ENCODE peak calls at places on chromosomes 12 and 14, in nine cellular contexts. One of them, this sample, is unnamed.

GRCh38 chr14:100417466-100417865 is 94.3 kb downstream of the SLC25A47 start:
- DNase-seq in GM12892: no peak
- DNase-seq in activated T-helper 1 cell treated with Interleukin-2 at 50 U/mL for 16 hours: no peak
- DNase-seq in left colon: peak
- DNase-seq in GM13976: no peak
- DNase-seq in activated naive CD8-positive, alpha-beta T cell treated with anti-CD3 and anti-CD28 coated beads, Interleukin-2, amount 50 U/mL, for 24 hours: no peak
- DNase-seq in activated naive CD4-positive, alpha-beta T cell treated with Interleukin-2 at 50 U/mL for 16 hours: no peak
- DNase-seq in heart left ventricle: no peak
- DNase-seq in HS-27A: peak
- DNase-seq in this sample: no peak

GRCh38 chr12:34126239-34126641 is 103.9 kb downstream of the ALG10 start:
- DNase-seq in GM12892: no peak
- DNase-seq in GM13976: no peak
- DNase-seq in HS-27A: no peak
- DNase-seq in heart left ventricle: no peak
- DNase-seq in activated naive CD4-positive, alpha-beta T cell treated with Interleukin-2 at 50 U/mL for 16 hours: no peak
- DNase-seq in activated naive CD8-positive, alpha-beta T cell treated with anti-CD3 and anti-CD28 coated beads, Interleukin-2, amount 50 U/mL, for 24 hours: no peak
- DNase-seq in activated T-helper 1 cell treated with Interleukin-2 at 50 U/mL for 16 hours: no peak
- DNase-seq in left colon: no peak
- DNase-seq in this sample: no peak

GRCh38 chr12:49674318-49674985 is 32.8 kb downstream of the FMNL3 start:
- DNase-seq in activated naive CD4-positive, alpha-beta T cell treated with Interleukin-2 at 50 U/mL for 16 hours: no peak
- DNase-seq in GM12892: no peak
- DNase-seq in GM13976: no peak
- DNase-seq in activated T-helper 1 cell treated with Interleukin-2 at 50 U/mL for 16 hours: no peak
- DNase-seq in activated naive CD8-positive, alpha-beta T cell treated with anti-CD3 and anti-CD28 coated beads, Interleukin-2, amount 50 U/mL, for 24 hours: no peak
- DNase-seq in left colon: no peak
- DNase-seq in heart left ventricle: peak
- DNase-seq in HS-27A: no peak
- DNase-seq in this sample: no peak

GRCh38 chr12:12533238-12533829 is 29.3 kb downstream of the DUSP16 start:
- DNase-seq in activated naive CD4-positive, alpha-beta T cell treated with Interleukin-2 at 50 U/mL for 16 hours: no peak
- DNase-seq in HS-27A: no peak
- DNase-seq in left colon: peak
- DNase-seq in GM13976: no peak
- DNase-seq in heart left ventricle: peak
- DNase-seq in GM12892: no peak
- DNase-seq in activated naive CD8-positive, alpha-beta T cell treated with anti-CD3 and anti-CD28 coated beads, Interleukin-2, amount 50 U/mL, for 24 hours: no peak
- DNase-seq in activated T-helper 1 cell treated with Interleukin-2 at 50 U/mL for 16 hours: no peak
- DNase-seq in this sample: no peak

GRCh38 chr12:77387214-77387613 is 321.8 kb upstream of the E2F7 start:
- DNase-seq in left colon: no peak
- DNase-seq in activated naive CD8-positive, alpha-beta T cell treated with anti-CD3 and anti-CD28 coated beads, Interleukin-2, amount 50 U/mL, for 24 hours: no peak
- DNase-seq in activated T-helper 1 cell treated with Interleukin-2 at 50 U/mL for 16 hours: no peak
- DNase-seq in activated naive CD4-positive, alpha-beta T cell treated with Interleukin-2 at 50 U/mL for 16 hours: no peak
- DNase-seq in GM13976: no peak
- DNase-seq in heart left ventricle: no peak
- DNase-seq in HS-27A: no peak
- DNase-seq in GM12892: no peak
- DNase-seq in this sample: no peak

GRCh38 chr14:76574416-76574815 is 186.9 kb upstream of the VASH1 start:
- DNase-seq in GM12892: no peak
- DNase-seq in activated T-helper 1 cell treated with Interleukin-2 at 50 U/mL for 16 hours: no peak
- DNase-seq in GM13976: no peak
- DNase-seq in activated naive CD4-positive, alpha-beta T cell treated with Interleukin-2 at 50 U/mL for 16 hours: no peak
- DNase-seq in activated naive CD8-positive, alpha-beta T cell treated with anti-CD3 and anti-CD28 coated beads, Interleukin-2, amount 50 U/mL, for 24 hours: no peak
- DNase-seq in heart left ventricle: no peak
- DNase-seq in HS-27A: no peak
- DNase-seq in left colon: no peak
- DNase-seq in this sample: no peak

GRCh38 chr14:75182820-75183219 is 6.4 kb upstream of the TMED10 start:
- DNase-seq in activated T-helper 1 cell treated with Interleukin-2 at 50 U/mL for 16 hours: no peak
- DNase-seq in GM12892: no peak
- DNase-seq in HS-27A: no peak
- DNase-seq in heart left ventricle: no peak
- DNase-seq in left colon: no peak
- DNase-seq in activated naive CD8-positive, alpha-beta T cell treated with anti-CD3 and anti-CD28 coated beads, Interleukin-2, amount 50 U/mL, for 24 hours: no peak
- DNase-seq in activated naive CD4-positive, alpha-beta T cell treated with Interleukin-2 at 50 U/mL for 16 hours: no peak
- DNase-seq in GM13976: no peak
- DNase-seq in this sample: no peak

GRCh38 chr14:78220273-78220672 is 50.1 kb downstream of the NRXN3 start:
- DNase-seq in GM13976: no peak
- DNase-seq in activated naive CD8-positive, alpha-beta T cell treated with anti-CD3 and anti-CD28 coated beads, Interleukin-2, amount 50 U/mL, for 24 hours: no peak
- DNase-seq in GM12892: no peak
- DNase-seq in HS-27A: no peak
- DNase-seq in heart left ventricle: no peak
- DNase-seq in activated naive CD4-positive, alpha-beta T cell treated with Interleukin-2 at 50 U/mL for 16 hours: no peak
- DNase-seq in activated T-helper 1 cell treated with Interleukin-2 at 50 U/mL for 16 hours: no peak
- DNase-seq in left colon: no peak
- DNase-seq in this sample: no peak

GRCh38 chr12:20122274-20122673 is 246.1 kb upstream of the PDE3A start:
- DNase-seq in GM12892: no peak
- DNase-seq in activated T-helper 1 cell treated with Interleukin-2 at 50 U/mL for 16 hours: no peak
- DNase-seq in HS-27A: no peak
- DNase-seq in activated naive CD8-positive, alpha-beta T cell treated with anti-CD3 and anti-CD28 coated beads, Interleukin-2, amount 50 U/mL, for 24 hours: no peak
- DNase-seq in heart left ventricle: no peak
- DNase-seq in activated naive CD4-positive, alpha-beta T cell treated with Interleukin-2 at 50 U/mL for 16 hours: no peak
- DNase-seq in GM13976: no peak
- DNase-seq in left colon: no peak
- DNase-seq in this sample: no peak

GRCh38 chr12:113384778-113385177 is 18.9 kb downstream of the SDS start:
- DNase-seq in activated naive CD8-positive, alpha-beta T cell treated with anti-CD3 and anti-CD28 coated beads, Interleukin-2, amount 50 U/mL, for 24 hours: no peak
- DNase-seq in left colon: no peak
- DNase-seq in GM13976: peak
- DNase-seq in HS-27A: no peak
- DNase-seq in activated naive CD4-positive, alpha-beta T cell treated with Interleukin-2 at 50 U/mL for 16 hours: no peak
- DNase-seq in activated T-helper 1 cell treated with Interleukin-2 at 50 U/mL for 16 hours: no peak
- DNase-seq in GM12892: no peak
- DNase-seq in heart left ventricle: no peak
- DNase-seq in this sample: no peak

GRCh38 chr12:77032406-77032805 is 33.0 kb downstream of the E2F7 start:
- DNase-seq in activated T-helper 1 cell treated with Interleukin-2 at 50 U/mL for 16 hours: no peak
- DNase-seq in GM13976: no peak
- DNase-seq in GM12892: no peak
- DNase-seq in activated naive CD8-positive, alpha-beta T cell treated with anti-CD3 and anti-CD28 coated beads, Interleukin-2, amount 50 U/mL, for 24 hours: no peak
- DNase-seq in left colon: no peak
- DNase-seq in HS-27A: no peak
- DNase-seq in activated naive CD4-positive, alpha-beta T cell treated with Interleukin-2 at 50 U/mL for 16 hours: no peak
- DNase-seq in heart left ventricle: no peak
- DNase-seq in this sample: no peak

GRCh38 chr12:124588689-124589318 is 21.4 kb upstream of the NCOR2 start:
- DNase-seq in GM12892: no peak
- DNase-seq in heart left ventricle: peak
- DNase-seq in HS-27A: no peak
- DNase-seq in left colon: no peak
- DNase-seq in GM13976: no peak
- DNase-seq in activated naive CD8-positive, alpha-beta T cell treated with anti-CD3 and anti-CD28 coated beads, Interleukin-2, amount 50 U/mL, for 24 hours: peak
- DNase-seq in activated T-helper 1 cell treated with Interleukin-2 at 50 U/mL for 16 hours: peak
- DNase-seq in activated naive CD4-positive, alpha-beta T cell treated with Interleukin-2 at 50 U/mL for 16 hours: peak
- DNase-seq in this sample: no peak

GRCh38 chr14:61965030-61965745 is 203.0 kb downstream of the SNAPC1 start:
- DNase-seq in GM13976: no peak
- DNase-seq in activated naive CD8-positive, alpha-beta T cell treated with anti-CD3 and anti-CD28 coated beads, Interleukin-2, amount 50 U/mL, for 24 hours: no peak
- DNase-seq in HS-27A: peak
- DNase-seq in left colon: no peak
- DNase-seq in GM12892: no peak
- DNase-seq in heart left ventricle: no peak
- DNase-seq in activated naive CD4-positive, alpha-beta T cell treated with Interleukin-2 at 50 U/mL for 16 hours: no peak
- DNase-seq in activated T-helper 1 cell treated with Interleukin-2 at 50 U/mL for 16 hours: no peak
- DNase-seq in this sample: no peak

GRCh38 chr14:20855652-20856291 is 35.4 kb upstream of the RNASE3 start:
- DNase-seq in left colon: peak
- DNase-seq in activated naive CD4-positive, alpha-beta T cell treated with Interleukin-2 at 50 U/mL for 16 hours: peak
- DNase-seq in HS-27A: peak
- DNase-seq in GM13976: peak
- DNase-seq in GM12892: peak
- DNase-seq in activated T-helper 1 cell treated with Interleukin-2 at 50 U/mL for 16 hours: no peak
- DNase-seq in heart left ventricle: peak
- DNase-seq in activated naive CD8-positive, alpha-beta T cell treated with anti-CD3 and anti-CD28 coated beads, Interleukin-2, amount 50 U/mL, for 24 hours: peak
- DNase-seq in this sample: peak

GRCh38 chr14:74510955-74511354 is 17.4 kb downstream of the ISCA2 start:
- DNase-seq in HS-27A: no peak
- DNase-seq in GM12892: no peak
- DNase-seq in left colon: no peak
- DNase-seq in heart left ventricle: no peak
- DNase-seq in activated T-helper 1 cell treated with Interleukin-2 at 50 U/mL for 16 hours: no peak
- DNase-seq in GM13976: no peak
- DNase-seq in activated naive CD4-positive, alpha-beta T cell treated with Interleukin-2 at 50 U/mL for 16 hours: no peak
- DNase-seq in activated naive CD8-positive, alpha-beta T cell treated with anti-CD3 and anti-CD28 coated beads, Interleukin-2, amount 50 U/mL, for 24 hours: no peak
- DNase-seq in this sample: no peak

GRCh38 chr12:71756054-71756675 is 1.5 kb downstream of the RAB21 start:
- DNase-seq in heart left ventricle: no peak
- DNase-seq in GM12892: no peak
- DNase-seq in left colon: no peak
- DNase-seq in activated T-helper 1 cell treated with Interleukin-2 at 50 U/mL for 16 hours: no peak
- DNase-seq in activated naive CD8-positive, alpha-beta T cell treated with anti-CD3 and anti-CD28 coated beads, Interleukin-2, amount 50 U/mL, for 24 hours: no peak
- DNase-seq in HS-27A: no peak
- DNase-seq in activated naive CD4-positive, alpha-beta T cell treated with Interleukin-2 at 50 U/mL for 16 hours: no peak
- DNase-seq in GM13976: no peak
- DNase-seq in this sample: no peak

GRCh38 chr14:91103116-91103515 is 10.8 kb upstream of the DGLUCY start:
- DNase-seq in left colon: no peak
- DNase-seq in heart left ventricle: no peak
- DNase-seq in HS-27A: no peak
- DNase-seq in GM13976: no peak
- DNase-seq in activated naive CD8-positive, alpha-beta T cell treated with anti-CD3 and anti-CD28 coated beads, Interleukin-2, amount 50 U/mL, for 24 hours: no peak
- DNase-seq in activated naive CD4-positive, alpha-beta T cell treated with Interleukin-2 at 50 U/mL for 16 hours: no peak
- DNase-seq in activated T-helper 1 cell treated with Interleukin-2 at 50 U/mL for 16 hours: no peak
- DNase-seq in GM12892: no peak
- DNase-seq in this sample: no peak

GRCh38 chr12:11650279-11650696 is 814 bp downstream of the ETV6 start:
- DNase-seq in activated naive CD4-positive, alpha-beta T cell treated with Interleukin-2 at 50 U/mL for 16 hours: no peak
- DNase-seq in heart left ventricle: peak
- DNase-seq in GM12892: no peak
- DNase-seq in activated naive CD8-positive, alpha-beta T cell treated with anti-CD3 and anti-CD28 coated beads, Interleukin-2, amount 50 U/mL, for 24 hours: no peak
- DNase-seq in HS-27A: no peak
- DNase-seq in activated T-helper 1 cell treated with Interleukin-2 at 50 U/mL for 16 hours: no peak
- DNase-seq in left colon: peak
- DNase-seq in GM13976: no peak
- DNase-seq in this sample: no peak

GRCh38 chr14:58082491-58083098 is 69.4 kb downstream of the ARMH4 start:
- DNase-seq in activated naive CD4-positive, alpha-beta T cell treated with Interleukin-2 at 50 U/mL for 16 hours: no peak
- DNase-seq in activated T-helper 1 cell treated with Interleukin-2 at 50 U/mL for 16 hours: no peak
- DNase-seq in activated naive CD8-positive, alpha-beta T cell treated with anti-CD3 and anti-CD28 coated beads, Interleukin-2, amount 50 U/mL, for 24 hours: no peak
- DNase-seq in GM12892: no peak
- DNase-seq in HS-27A: peak
- DNase-seq in left colon: no peak
- DNase-seq in GM13976: no peak
- DNase-seq in heart left ventricle: peak
- DNase-seq in this sample: no peak

GRCh38 chr12:116529048-116529447 is 30.1 kb upstream of the MAP1LC3B2 start:
- DNase-seq in GM12892: no peak
- DNase-seq in activated T-helper 1 cell treated with Interleukin-2 at 50 U/mL for 16 hours: no peak
- DNase-seq in HS-27A: no peak
- DNase-seq in heart left ventricle: no peak
- DNase-seq in activated naive CD8-positive, alpha-beta T cell treated with anti-CD3 and anti-CD28 coated beads, Interleukin-2, amount 50 U/mL, for 24 hours: no peak
- DNase-seq in activated naive CD4-positive, alpha-beta T cell treated with Interleukin-2 at 50 U/mL for 16 hours: no peak
- DNase-seq in GM13976: no peak
- DNase-seq in left colon: no peak
- DNase-seq in this sample: no peak

GRCh38 chr12:3520168-3520567 is 29.2 kb downstream of the PRMT8 start:
- DNase-seq in activated naive CD4-positive, alpha-beta T cell treated with Interleukin-2 at 50 U/mL for 16 hours: no peak
- DNase-seq in activated naive CD8-positive, alpha-beta T cell treated with anti-CD3 and anti-CD28 coated beads, Interleukin-2, amount 50 U/mL, for 24 hours: no peak
- DNase-seq in GM12892: no peak
- DNase-seq in HS-27A: no peak
- DNase-seq in heart left ventricle: peak
- DNase-seq in GM13976: no peak
- DNase-seq in left colon: peak
- DNase-seq in activated T-helper 1 cell treated with Interleukin-2 at 50 U/mL for 16 hours: no peak
- DNase-seq in this sample: no peak

GRCh38 chr14:20799955-20800544 is 2.6 kb downstream of the RNASE1 start:
- DNase-seq in activated naive CD4-positive, alpha-beta T cell treated with Interleukin-2 at 50 U/mL for 16 hours: no peak
- DNase-seq in HS-27A: no peak
- DNase-seq in activated T-helper 1 cell treated with Interleukin-2 at 50 U/mL for 16 hours: no peak
- DNase-seq in GM13976: no peak
- DNase-seq in heart left ventricle: peak
- DNase-seq in activated naive CD8-positive, alpha-beta T cell treated with anti-CD3 and anti-CD28 coated beads, Interleukin-2, amount 50 U/mL, for 24 hours: no peak
- DNase-seq in left colon: no peak
- DNase-seq in GM12892: no peak
- DNase-seq in this sample: no peak

GRCh38 chr14:89164168-89165074 is 252.6 kb downstream of the FOXN3 start:
- DNase-seq in left colon: no peak
- DNase-seq in GM13976: peak
- DNase-seq in activated naive CD4-positive, alpha-beta T cell treated with Interleukin-2 at 50 U/mL for 16 hours: no peak
- DNase-seq in HS-27A: no peak
- DNase-seq in activated T-helper 1 cell treated with Interleukin-2 at 50 U/mL for 16 hours: no peak
- DNase-seq in activated naive CD8-positive, alpha-beta T cell treated with anti-CD3 and anti-CD28 coated beads, Interleukin-2, amount 50 U/mL, for 24 hours: no peak
- DNase-seq in GM12892: no peak
- DNase-seq in heart left ventricle: no peak
- DNase-seq in this sample: no peak

GRCh38 chr14:74085047-74085637 is 386 bp downstream of the LIN52 start:
- DNase-seq in left colon: peak
- DNase-seq in heart left ventricle: no peak
- DNase-seq in HS-27A: no peak
- DNase-seq in GM13976: peak
- DNase-seq in activated T-helper 1 cell treated with Interleukin-2 at 50 U/mL for 16 hours: no peak
- DNase-seq in activated naive CD4-positive, alpha-beta T cell treated with Interleukin-2 at 50 U/mL for 16 hours: no peak
- DNase-seq in activated naive CD8-positive, alpha-beta T cell treated with anti-CD3 and anti-CD28 coated beads, Interleukin-2, amount 50 U/mL, for 24 hours: peak
- DNase-seq in GM12892: peak
- DNase-seq in this sample: no peak

GRCh38 chr12:63151061-63151897 is at the start of gene AVPR1A:
- DNase-seq in heart left ventricle: peak
- DNase-seq in left colon: no peak
- DNase-seq in activated T-helper 1 cell treated with Interleukin-2 at 50 U/mL for 16 hours: no peak
- DNase-seq in activated naive CD4-positive, alpha-beta T cell treated with Interleukin-2 at 50 U/mL for 16 hours: no peak
- DNase-seq in GM13976: peak
- DNase-seq in GM12892: no peak
- DNase-seq in activated naive CD8-positive, alpha-beta T cell treated with anti-CD3 and anti-CD28 coated beads, Interleukin-2, amount 50 U/mL, for 24 hours: no peak
- DNase-seq in HS-27A: no peak
- DNase-seq in this sample: no peak

GRCh38 chr12:105805730-105806390 is 332.9 kb downstream of the NUAK1 start:
- DNase-seq in HS-27A: no peak
- DNase-seq in heart left ventricle: peak
- DNase-seq in GM13976: no peak
- DNase-seq in GM12892: no peak
- DNase-seq in activated T-helper 1 cell treated with Interleukin-2 at 50 U/mL for 16 hours: no peak
- DNase-seq in activated naive CD4-positive, alpha-beta T cell treated with Interleukin-2 at 50 U/mL for 16 hours: no peak
- DNase-seq in activated naive CD8-positive, alpha-beta T cell treated with anti-CD3 and anti-CD28 coated beads, Interleukin-2, amount 50 U/mL, for 24 hours: no peak
- DNase-seq in left colon: no peak
- DNase-seq in this sample: no peak

GRCh38 chr14:31122098-31122611 is 85.4 kb downstream of the HECTD1 start:
- DNase-seq in GM13976: no peak
- DNase-seq in left colon: no peak
- DNase-seq in HS-27A: no peak
- DNase-seq in GM12892: no peak
- DNase-seq in activated naive CD4-positive, alpha-beta T cell treated with Interleukin-2 at 50 U/mL for 16 hours: no peak
- DNase-seq in activated naive CD8-positive, alpha-beta T cell treated with anti-CD3 and anti-CD28 coated beads, Interleukin-2, amount 50 U/mL, for 24 hours: no peak
- DNase-seq in activated T-helper 1 cell treated with Interleukin-2 at 50 U/mL for 16 hours: no peak
- DNase-seq in heart left ventricle: no peak
- DNase-seq in this sample: no peak

GRCh38 chr12:41140117-41140516 is 48.0 kb upstream of the PDZRN4 start:
- DNase-seq in activated T-helper 1 cell treated with Interleukin-2 at 50 U/mL for 16 hours: no peak
- DNase-seq in activated naive CD4-positive, alpha-beta T cell treated with Interleukin-2 at 50 U/mL for 16 hours: no peak
- DNase-seq in HS-27A: no peak
- DNase-seq in left colon: no peak
- DNase-seq in GM13976: no peak
- DNase-seq in GM12892: no peak
- DNase-seq in activated naive CD8-positive, alpha-beta T cell treated with anti-CD3 and anti-CD28 coated beads, Interleukin-2, amount 50 U/mL, for 24 hours: no peak
- DNase-seq in heart left ventricle: no peak
- DNase-seq in this sample: no peak

GRCh38 chr14:71764701-71765347 is 167.4 kb upstream of the RGS6 start:
- DNase-seq in left colon: no peak
- DNase-seq in heart left ventricle: no peak
- DNase-seq in HS-27A: no peak
- DNase-seq in GM13976: no peak
- DNase-seq in activated T-helper 1 cell treated with Interleukin-2 at 50 U/mL for 16 hours: no peak
- DNase-seq in activated naive CD8-positive, alpha-beta T cell treated with anti-CD3 and anti-CD28 coated beads, Interleukin-2, amount 50 U/mL, for 24 hours: no peak
- DNase-seq in activated naive CD4-positive, alpha-beta T cell treated with Interleukin-2 at 50 U/mL for 16 hours: no peak
- DNase-seq in GM12892: no peak
- DNase-seq in this sample: no peak

GRCh38 chr12:57164966-57165365 is 17.5 kb upstream of the LRP1-AS start:
- DNase-seq in GM12892: no peak
- DNase-seq in HS-27A: no peak
- DNase-seq in activated naive CD8-positive, alpha-beta T cell treated with anti-CD3 and anti-CD28 coated beads, Interleukin-2, amount 50 U/mL, for 24 hours: no peak
- DNase-seq in heart left ventricle: no peak
- DNase-seq in activated naive CD4-positive, alpha-beta T cell treated with Interleukin-2 at 50 U/mL for 16 hours: no peak
- DNase-seq in activated T-helper 1 cell treated with Interleukin-2 at 50 U/mL for 16 hours: no peak
- DNase-seq in GM13976: no peak
- DNase-seq in left colon: no peak
- DNase-seq in this sample: no peak

GRCh38 chr14:37196604-37197420 is 925 bp upstream of the MIPOL1 start:
- DNase-seq in activated T-helper 1 cell treated with Interleukin-2 at 50 U/mL for 16 hours: no peak
- DNase-seq in activated naive CD4-positive, alpha-beta T cell treated with Interleukin-2 at 50 U/mL for 16 hours: no peak
- DNase-seq in heart left ventricle: no peak
- DNase-seq in GM13976: no peak
- DNase-seq in activated naive CD8-positive, alpha-beta T cell treated with anti-CD3 and anti-CD28 coated beads, Interleukin-2, amount 50 U/mL, for 24 hours: no peak
- DNase-seq in GM12892: no peak
- DNase-seq in HS-27A: no peak
- DNase-seq in left colon: no peak
- DNase-seq in this sample: no peak